ENCODE peak calls at places on chromosomes 12 and 14, in six cellular contexts. R, V, W, K, Q and G are unnamed samples.

GRCh38 chr12:92146497-92146828 is 817 bp upstream of the BTG1 start:
- DNase-seq in R (no peak), V (no peak), W (no peak), K (no peak), Q (no peak), G (no peak)

GRCh38 chr14:24071144-24071697 is at the start of gene CPNE6:
- DNase-seq in R (no peak), V (no peak), W (no peak), K (no peak), Q (peak; percentile 18), G (no peak)

GRCh38 chr12:120944645-120945217 is 33.6 kb upstream of the HNF1A start:
- DNase-seq in R (no peak), V (peak; percentile 57), W (peak; percentile 67), K (peak; percentile 64), Q (peak; percentile 76), G (no peak)

GRCh38 chr14:53444677-53445312 is 291.7 kb upstream of the DDHD1 start:
- DNase-seq in R (no peak), V (no peak), W (no peak), K (no peak), Q (no peak), G (no peak)

GRCh38 chr14:95361373-95362179 is 41.9 kb upstream of the CLMN start:
- DNase-seq in R (no peak), V (no peak), W (peak; percentile 74), K (peak; percentile 60), Q (peak; percentile 79), G (no peak)

GRCh38 chr14:93980464-93981201 is 4.3 kb upstream of the ASB2 start:
- DNase-seq in R (no peak), V (no peak), W (no peak), K (no peak), Q (no peak), G (no peak)

GRCh38 chr12:92912052-92912451 is 17.0 kb downstream of the EEA1 start:
- DNase-seq in R (no peak), V (no peak), W (no peak), K (no peak), Q (no peak), G (peak; percentile 32)

GRCh38 chr14:99148131-99148530 is 123.9 kb downstream of the BCL11B start:
- DNase-seq in R (no peak), V (no peak), W (no peak), K (no peak), Q (no peak), G (no peak)

GRCh38 chr14:100661340-100661712 is 65.4 kb upstream of the DLK1 start:
- DNase-seq in R (no peak), V (no peak), W (no peak), K (no peak), Q (no peak), G (no peak)

GRCh38 chr12:127770123-127770522 is 496.8 kb upstream of the TMEM132C start:
- DNase-seq in R (no peak), V (no peak), W (no peak), K (no peak), Q (no peak), G (no peak)

GRCh38 chr14:82905762-82906161 is 1372.1 kb upstream of the SEL1L start:
- DNase-seq in R (no peak), V (no peak), W (no peak), K (no peak), Q (no peak), G (no peak)

GRCh38 chr12:3371018-3371417 is 120.0 kb upstream of the PRMT8 start:
- DNase-seq in R (no peak), V (no peak), W (no peak), K (no peak), Q (no peak), G (no peak)

GRCh38 chr14:75339059-75339458 is 60.4 kb downstream of the FOS start:
- DNase-seq in R (no peak), V (no peak), W (no peak), K (no peak), Q (no peak), G (peak; percentile 35)

GRCh38 chr14:73591690-73592448 is at the start of gene ACOT4:
- DNase-seq in R (no peak), V (peak; percentile 60), W (peak; percentile 67), K (peak; percentile 50), Q (peak; percentile 76), G (no peak)

GRCh38 chr14:72686832-72687231 is 207.1 kb downstream of the DPF3 start:
- DNase-seq in R (no peak), V (no peak), W (no peak), K (no peak), Q (no peak), G (no peak)

GRCh38 chr12:92145481-92145730 is 240 bp downstream of the BTG1 start:
- DNase-seq in R (no peak), V (no peak), W (no peak), K (no peak), Q (no peak), G (no peak)

GRCh38 chr12:101857043-101857558 is 20.3 kb upstream of the DRAM1 start:
- DNase-seq in R (peak; percentile 42), V (no peak), W (peak; percentile 20), K (no peak), Q (no peak), G (peak; percentile 82)

GRCh38 chr12:2613674-2614073 is 181.1 kb upstream of the FKBP4 start:
- DNase-seq in R (peak; percentile 91), V (no peak), W (no peak), K (no peak), Q (no peak), G (peak; percentile 91)

GRCh38 chr12:57554453-57554852 is 4.6 kb downstream of the KIF5A start:
- DNase-seq in R (no peak), V (no peak), W (no peak), K (no peak), Q (no peak), G (no peak)

GRCh38 chr12:52585951-52586350 is 12.3 kb upstream of the KRT74 start:
- DNase-seq in R (no peak), V (peak; percentile 59), W (no peak), K (no peak), Q (no peak), G (no peak)

GRCh38 chr12:109766251-109766778 is 52.7 kb downstream of the FAM222A start:
- DNase-seq in R (no peak), V (peak; percentile 12), W (no peak), K (no peak), Q (no peak), G (no peak)

GRCh38 chr14:45201908-45202307 is 51.1 kb downstream of the MIS18BP1 start:
- DNase-seq in R (no peak), V (no peak), W (peak; percentile 17), K (peak; percentile 12), Q (no peak), G (no peak)

DNA sequence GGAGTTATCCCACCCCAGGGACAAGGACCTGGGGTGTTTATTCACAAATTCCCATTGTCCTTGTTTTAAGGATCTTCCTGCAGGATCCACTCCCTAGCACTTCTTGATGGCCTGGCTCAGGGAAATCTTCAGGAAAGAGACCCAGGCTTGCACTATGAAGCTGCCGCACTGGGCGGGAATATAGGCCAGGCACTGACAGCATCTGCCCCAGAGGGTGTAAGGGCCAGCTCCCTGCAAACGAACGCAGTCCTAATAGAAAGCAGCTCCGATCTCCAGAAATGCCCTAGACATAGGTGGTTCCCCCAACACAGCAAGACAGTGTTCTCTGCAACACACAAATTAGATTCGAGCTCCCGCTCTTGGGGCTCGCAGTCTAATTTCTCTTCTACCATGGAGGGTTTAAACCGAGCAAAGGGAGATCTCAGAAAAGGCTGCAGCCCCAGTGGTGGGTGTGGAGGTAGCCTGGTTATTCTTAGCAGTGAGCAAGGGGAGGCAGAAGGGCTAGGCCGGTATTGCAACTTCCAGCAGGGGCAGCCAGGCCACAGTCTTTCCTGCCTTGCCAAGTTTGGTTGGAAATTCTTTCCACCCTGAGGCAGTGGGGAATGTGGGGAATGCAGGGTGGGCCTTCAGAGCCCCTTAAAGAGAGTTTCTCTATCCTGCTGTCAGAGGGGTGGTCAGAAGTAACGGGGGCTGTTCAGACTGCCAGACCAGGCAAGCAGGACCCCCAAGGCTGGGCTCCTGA is 16.1 kb upstream of the WSCD2 start:
- DNase-seq in R (no peak), V (no peak), W (no peak), K (peak; percentile 63), Q (no peak), G (no peak)
- TF ChIP-seq CTCF in R (no peak), V (no peak), W (no peak), K (peak; percentile 31), Q (no peak), G (no peak)

DNA sequence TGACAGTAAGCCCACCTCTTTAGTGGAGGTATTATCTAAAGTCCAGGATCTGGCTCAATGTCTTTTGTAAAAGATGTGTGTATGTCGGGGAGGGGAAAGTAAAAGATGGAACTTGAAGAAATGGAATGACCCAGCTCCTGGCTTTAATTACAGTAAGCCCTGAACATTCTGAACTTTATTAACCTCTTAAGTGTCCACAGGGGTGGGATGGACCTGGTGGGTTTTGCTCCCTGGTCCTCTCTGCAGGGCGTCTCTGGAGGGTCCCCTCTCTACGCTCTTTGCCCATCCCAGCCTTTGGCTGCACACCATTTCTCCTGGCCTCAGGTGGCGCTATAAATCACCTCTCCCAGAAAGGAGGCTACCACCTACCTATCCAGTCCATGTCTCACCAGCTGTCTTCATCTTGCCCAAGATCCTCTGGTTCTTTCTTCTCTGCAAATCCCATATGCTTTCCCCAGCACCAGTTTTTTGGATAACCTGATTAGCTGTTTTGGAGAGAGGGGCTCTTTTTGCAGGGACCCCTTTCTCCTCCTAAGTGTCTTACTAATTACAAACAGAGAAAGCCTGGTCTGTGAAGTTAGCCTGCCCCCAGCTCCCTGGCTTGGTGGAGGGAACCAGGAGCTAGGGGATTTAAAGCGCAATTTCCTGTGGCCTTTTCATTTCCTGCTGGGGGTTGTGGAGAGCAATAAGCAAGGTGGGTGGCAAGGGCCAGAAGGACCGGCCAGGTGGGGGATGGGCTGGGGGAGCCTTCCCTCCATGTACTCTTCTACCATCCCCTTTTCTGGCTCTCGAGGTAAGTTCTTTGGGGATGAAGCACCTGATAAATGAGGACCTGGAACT is 3.9 kb upstream of the CISTR start:
- DNase-seq in R (no peak), V (no peak), W (no peak), K (no peak), Q (no peak), G (no peak)
- TF ChIP-seq CTCF in R (no peak), V (no peak), W (peak; percentile 33), K (peak; percentile 49), Q (no peak), G (no peak)

GRCh38 chr12:96070670-96071279 is 35.4 kb upstream of the LTA4H start:
- DNase-seq in R (no peak), V (no peak), W (no peak), K (peak; percentile 72), Q (no peak), G (no peak)
- TF ChIP-seq CTCF in R (no peak), V (no peak), W (peak; percentile 8), K (peak; percentile 28), Q (no peak), G (no peak)

DNA sequence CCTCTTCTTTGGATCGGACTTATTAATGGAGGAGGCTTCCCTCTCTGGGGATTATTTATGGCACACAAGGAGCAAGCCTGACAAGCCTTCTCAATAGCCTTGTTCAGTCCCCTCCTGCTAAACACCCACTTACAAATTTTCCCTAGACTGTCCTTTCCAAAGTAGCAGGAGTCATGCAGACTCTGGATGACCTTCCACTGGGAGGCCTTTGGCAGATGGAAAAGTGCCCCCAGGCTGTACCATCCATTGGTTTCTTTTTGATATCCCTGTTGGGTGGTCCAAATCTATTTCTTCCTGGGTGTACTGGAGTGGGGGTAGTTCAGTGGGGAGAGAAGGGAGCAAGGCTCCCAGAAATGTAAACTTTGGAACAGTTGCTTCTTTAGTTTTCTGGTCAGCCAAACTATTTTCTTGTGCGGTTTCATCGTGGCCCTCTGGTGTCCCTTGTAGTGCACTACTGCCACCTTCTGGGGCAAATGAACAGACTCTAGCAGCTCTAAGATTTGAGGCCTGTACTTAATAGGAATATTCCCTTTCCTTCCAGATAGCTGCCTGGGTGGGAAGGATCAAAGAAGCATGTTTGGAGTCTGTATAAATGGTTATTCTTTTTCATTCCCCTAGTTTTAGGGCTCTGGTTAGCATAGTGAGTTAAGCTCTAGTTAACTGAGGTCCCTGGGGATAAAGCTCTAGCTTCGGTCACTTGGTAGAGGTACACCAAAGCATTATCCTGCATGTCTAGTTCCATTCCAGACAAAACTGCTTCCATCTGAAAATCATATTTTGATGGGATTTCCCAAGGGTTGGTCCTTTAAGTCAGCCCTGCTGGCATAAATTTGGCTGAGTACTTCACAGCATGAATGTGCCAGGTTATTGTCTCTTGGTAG is 409.5 kb downstream of the SLC6A15 start:
- DNase-seq in R (no peak), V (no peak), W (peak; percentile 13), K (peak; percentile 77), Q (no peak), G (peak; percentile 37)
- TF ChIP-seq CTCF in R (peak; percentile 82), V (no peak), W (peak; percentile 54), K (peak; percentile 85), Q (no peak), G (peak; percentile 90)